ENCODE peak calls at places on chromosomes 2 and 18, in seven cellular contexts. T is IMR-90, Y is left lung, R is body of pancreas, U is sigmoid colon, Q is psoas muscle, B is breast epithelium. G is an unnamed sample.

GRCh38 chr2:27831279-27832050 is 58.7 kb downstream of the RBKS start:
- DNase-seq in Q (no peak), T (no peak), R (no peak), U (no peak), B (no peak), Y (no peak), G (no peak)

GRCh38 chr2:190982263-190983034 is 31.5 kb downstream of the STAT1 start:
- DNase-seq in R (no peak), T (no peak), B (no peak), U (no peak), Q (no peak), Y (no peak), G (no peak)

GRCh38 chr2:67984600-67984999 is 78.2 kb downstream of the C1D start:
- DNase-seq in U (no peak), Y (no peak), R (no peak), Q (no peak), B (no peak), T (no peak), G (no peak)

GRCh38 chr18:57211776-57212175 is 64.9 kb downstream of the BOD1L2 start:
- DNase-seq in R (no peak), Q (no peak), U (no peak), Y (no peak), B (no peak), T (no peak), G (no peak)

GRCh38 chr2:55115795-55116597 is 65.7 kb upstream of the RTN4 start:
- DNase-seq in U (no peak), R (no peak), Q (no peak), T (peak), Y (no peak), B (no peak), G (no peak)

GRCh38 chr18:2316686-2317308 is 254.5 kb downstream of the METTL4 start:
- DNase-seq in B (no peak), R (peak), Y (no peak), Q (no peak), T (no peak), U (no peak), G (no peak)

GRCh38 chr2:201057089-201057499 is 14.4 kb downstream of the HYCC2 start:
- DNase-seq in U (no peak), Q (no peak), B (no peak), Y (no peak), T (peak), R (no peak), G (no peak)

GRCh38 chr2:179936654-179937053 is 70.4 kb downstream of the CWC22 start:
- DNase-seq in T (no peak), Q (no peak), R (no peak), B (no peak), U (no peak), Y (no peak), G (no peak)

GRCh38 chr2:36562245-36562644 is 35.7 kb downstream of the FEZ2 start:
- DNase-seq in T (peak), U (no peak), Q (no peak), B (no peak), R (no peak), Y (no peak), G (no peak)

GRCh38 chr2:196101325-196101981 is 32.8 kb upstream of the DNAH7 start:
- DNase-seq in Q (no peak), R (no peak), U (no peak), B (peak), T (peak), Y (no peak), G (no peak)

GRCh38 chr2:31992025-31992566 is 18.7 kb downstream of the MEMO1 start:
- DNase-seq in Q (no peak), T (no peak), U (no peak), R (no peak), B (no peak), Y (no peak), G (no peak)

GRCh38 chr2:9554841-9555337 is 741 bp downstream of the ADAM17 start:
- DNase-seq in T (peak), U (no peak), R (peak), Q (no peak), Y (peak), B (peak), G (no peak)

GRCh38 chr18:49878567-49878966 is 65.2 kb upstream of the ACAA2 start:
- DNase-seq in U (no peak), Y (no peak), T (peak), B (no peak), R (no peak), Q (no peak), G (no peak)

GRCh38 chr2:121184248-121184862 is 100.6 kb downstream of the TFCP2L1 start:
- DNase-seq in R (no peak), Q (no peak), U (peak), Y (no peak), T (no peak), B (no peak), G (no peak)

GRCh38 chr18:41905786-41906527 is 49.1 kb upstream of the PIK3C3 start:
- DNase-seq in B (no peak), Q (no peak), T (no peak), Y (no peak), R (no peak), U (no peak), G (no peak)

GRCh38 chr2:32623311-32623706 is 4.5 kb upstream of the TTC27 start:
- DNase-seq in B (no peak), R (no peak), T (no peak), U (no peak), Y (no peak), Q (no peak), G (no peak)

GRCh38 chr18:28689591-28689990 is 512.7 kb upstream of the CDH2 start:
- DNase-seq in Q (no peak), T (no peak), R (no peak), U (no peak), Y (no peak), B (no peak), G (no peak)

GRCh38 chr2:18309627-18310026 is 250.8 kb downstream of the RDH14 start:
- DNase-seq in B (no peak), R (no peak), U (no peak), Y (no peak), T (peak), Q (no peak), G (no peak)

GRCh38 chr2:191218292-191218898 is 26.8 kb upstream of the MYO1B start:
- DNase-seq in R (peak), U (no peak), Q (no peak), T (peak), B (no peak), Y (peak), G (no peak)

GRCh38 chr2:70083344-70084156 is 3.7 kb upstream of the PCBP1 start:
- DNase-seq in B (no peak), Y (no peak), T (peak), R (no peak), U (peak), Q (no peak), G (peak)

GRCh38 chr2:75605770-75606535 is 40.6 kb upstream of the MRPL19 start:
- DNase-seq in B (peak), T (peak), U (no peak), R (peak), Q (no peak), Y (peak), G (no peak)

GRCh38 chr2:56465491-56465890 is 281.7 kb downstream of the CCDC85A start:
- DNase-seq in R (no peak), Y (no peak), U (no peak), Q (no peak), B (no peak), T (no peak), G (no peak)

GRCh38 chr2:94871226-94872087 is at the start of gene TEKT4:
- DNase-seq in Q (no peak), U (no peak), Y (no peak), B (no peak), R (no peak), T (no peak), G (no peak)

GRCh38 chr2:86140969-86141392 is 34.9 kb downstream of the PTCD3 start:
- DNase-seq in Q (peak), Y (no peak), T (no peak), B (no peak), R (no peak), U (no peak), G (no peak)

GRCh38 chr2:171008550-171009205 is 79.6 kb downstream of the GORASP2 start:
- DNase-seq in B (no peak), T (no peak), Y (no peak), Q (no peak), U (no peak), R (no peak), G (no peak)

GRCh38 chr18:56076735-56077134 is 488.7 kb upstream of the TCF4 start:
- DNase-seq in Q (no peak), B (no peak), U (no peak), T (peak), Y (no peak), R (no peak), G (no peak)

GRCh38 chr2:60484080-60484737 is 69.2 kb downstream of the BCL11A start:
- DNase-seq in R (no peak), Q (no peak), U (no peak), Y (no peak), B (no peak), T (peak), G (peak)

GRCh38 chr18:42644729-42645131 is 470.8 kb downstream of the RIT2 start:
- DNase-seq in Q (no peak), T (no peak), R (no peak), Y (no peak), B (no peak), U (no peak), G (no peak)

GRCh38 chr2:104412384-104412783 is 441.5 kb upstream of the POU3F3 start:
- DNase-seq in U (no peak), R (peak), Y (no peak), Q (no peak), B (no peak), T (no peak), G (no peak)

GRCh38 chr2:217785544-217786045 is 217.2 kb downstream of the TNS1 start:
- DNase-seq in Y (peak), Q (peak), B (peak), U (peak), T (peak), R (peak), G (no peak)

GRCh38 chr18:13471971-13472628 is 253.5 kb downstream of the LDLRAD4 start:
- DNase-seq in Y (no peak), R (no peak), Q (no peak), B (no peak), U (no peak), T (no peak), G (peak)

GRCh38 chr2:19839438-19839837 is 62.3 kb downstream of the TTC32 start:
- DNase-seq in Y (no peak), R (no peak), Q (no peak), U (no peak), B (no peak), T (no peak), G (no peak)

GRCh38 chr2:42652086-42652485 is 83.7 kb downstream of the MTA3 start:
- DNase-seq in B (no peak), Y (no peak), U (no peak), T (no peak), R (no peak), Q (no peak), G (no peak)

GRCh38 chr2:236718207-236718992 is 148.8 kb downstream of the ACKR3 start:
- DNase-seq in Y (no peak), B (no peak), U (no peak), R (no peak), Q (no peak), T (peak), G (no peak)

GRCh38 chr2:200373196-200373595 is 66.7 kb downstream of the SPATS2L start:
- DNase-seq in U (no peak), R (no peak), Y (no peak), T (no peak), Q (no peak), B (no peak), G (no peak)

GRCh38 chr2:75053484-75054112 is 95.2 kb downstream of the POLE4 start:
- DNase-seq in T (peak), U (no peak), B (no peak), Y (no peak), Q (no peak), R (peak), G (no peak)

GRCh38 chr2:170878061-170878460 is 51.0 kb upstream of the GORASP2 start:
- DNase-seq in U (no peak), Y (no peak), T (peak), Q (no peak), R (no peak), B (no peak), G (no peak)

GRCh38 chr18:36593641-36594040 is 235.2 kb downstream of the TPGS2 start:
- DNase-seq in B (no peak), U (no peak), Y (no peak), R (no peak), Q (no peak), T (no peak), G (no peak)

GRCh38 chr18:24850532-24850931 is 390.1 kb downstream of the HRH4 start:
- DNase-seq in Y (no peak), B (no peak), U (no peak), T (no peak), R (no peak), Q (no peak), G (no peak)
- TF ChIP-seq CTCF in Y (no peak), B (no peak), U (no peak), T (no peak), R (no peak), Q (no peak), G (no peak)

GRCh38 chr18:31497404-31497710 is 620 bp upstream of the DSG2 start:
- DNase-seq in T (no peak), R (peak), B (no peak), Q (no peak), Y (peak), U (no peak), G (no peak)
- H3K4me3 ChIP-seq in T (no peak), R (peak), B (peak), Q (peak), Y (peak), U (no peak), G (peak)

DNA sequence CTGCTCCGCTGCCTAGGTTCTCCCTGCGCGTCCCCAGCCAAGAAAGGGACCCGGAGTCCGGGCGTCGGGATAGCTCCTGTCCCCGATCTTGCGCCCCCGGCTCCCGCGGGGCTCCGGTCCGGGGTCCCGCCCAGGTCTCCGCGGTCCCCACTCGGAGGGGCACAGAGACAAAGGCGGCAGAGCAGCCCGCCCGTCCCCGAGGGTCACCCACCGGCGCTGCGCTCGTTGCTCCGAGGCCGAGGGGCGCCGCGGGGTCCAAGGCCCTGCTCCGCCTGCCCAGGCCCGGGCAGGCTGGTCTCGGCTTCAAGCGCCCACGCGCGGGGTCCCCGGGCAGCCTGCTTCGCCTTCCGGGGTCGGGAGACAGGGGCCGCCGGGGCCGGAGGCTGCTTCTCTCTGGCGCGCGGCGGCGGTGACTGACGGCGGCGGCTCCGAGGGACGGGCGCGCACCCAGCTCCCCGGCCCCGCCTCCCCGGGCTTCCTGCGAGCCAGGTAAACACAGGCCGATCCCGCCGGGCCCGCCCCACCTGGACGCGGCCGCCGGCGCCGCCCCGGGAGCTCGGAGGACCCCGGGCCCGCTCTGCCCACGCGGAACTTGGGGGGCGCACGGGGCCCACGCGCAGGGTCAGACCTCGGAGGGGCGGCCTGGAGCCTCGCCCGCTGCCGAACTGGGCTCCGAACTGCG is at the start of gene MBP:
- DNase-seq in U (peak), Q (peak), T (no peak), Y (peak), R (peak), B (peak), G (peak)
- H3K27ac ChIP-seq in U (peak), Q (peak), T (peak), Y (peak), R (peak), B (peak), G (peak)

GRCh38 chr2:206979365-206979764 is 40.0 kb downstream of the CPO start:
- DNase-seq in R (no peak), Y (no peak), B (no peak), Q (no peak), U (no peak), T (no peak), G (no peak)
- TF ChIP-seq CTCF in R (no peak), Y (no peak), B (no peak), Q (no peak), U (no peak), T (no peak), G (no peak)

GRCh38 chr2:177164131-177164530 is 48.5 kb upstream of the HNRNPA3 start:
- DNase-seq in R (no peak), U (no peak), B (no peak), Y (no peak), T (no peak), Q (no peak), G (no peak)
- H3K4me3 ChIP-seq in R (no peak), U (no peak), B (peak), Y (no peak), T (peak), Q (peak), G (peak)

GRCh38 chr2:11379558-11379957 is 35.1 kb upstream of the ROCK2 start:
- DNase-seq in U (no peak), Y (no peak), T (peak), B (peak), R (no peak), Q (no peak), G (no peak)
- H3K27ac ChIP-seq in U (peak), Y (peak), T (peak), B (no peak), R (no peak), Q (no peak), G (peak)

GRCh38 chr2:211351998-211352397 is 795.6 kb downstream of the CPS1 start:
- DNase-seq in R (no peak), Q (no peak), U (no peak), T (no peak), Y (no peak), B (no peak), G (no peak)

GRCh38 chr2:211349031-211349430 is 792.6 kb downstream of the CPS1 start:
- DNase-seq in Q (no peak), U (no peak), Y (no peak), T (no peak), B (no peak), R (no peak), G (no peak)

GRCh38 chr2:211344289-211344688 is 787.9 kb downstream of the CPS1 start:
- DNase-seq in B (no peak), Q (no peak), T (no peak), R (no peak), U (no peak), Y (no peak), G (no peak)

GRCh38 chr2:211347328-211347727 is 790.9 kb downstream of the CPS1 start:
- DNase-seq in R (no peak), Q (no peak), U (no peak), Y (no peak), B (no peak), T (no peak), G (no peak)
- TF ChIP-seq CTCF in R (no peak), Q (no peak), U (no peak), Y (no peak), B (no peak), T (no peak), G (no peak)

G was measured in ascending aorta.